ENCODE peak calls at places on chromosome 10, in six cellular contexts. R is aorta; Y is progenitor cell of endocrine pancreas; O is activated T-helper 1 cell treated with anti-CD3 and anti-CD28 coated beads, Interleukin-12 subunit alpha, Interleukin-12 subunit beta, Interleukin-2, Interleukin-4 antibody, amounts not matched to agents 30 ng/mL and 10 ng/mL and 1 ng/mL, durations not matched to agents 14 hours and 24 hours and 36 hours; P is EL; Z is AG04450. A is an unnamed sample.

GRCh38 chr10:110168601-110169481 is 38.6 kb upstream of the MXI1 start:
- DNase-seq in R (no peak), Y (no peak), O (no peak), P (no peak), Z (no peak), A (no peak)

GRCh38 chr10:74109452-74109851 is 41.2 kb downstream of the AP3M1 start:
- DNase-seq in R (no peak), Y (no peak), O (no peak), P (no peak), Z (no peak), A (no peak)

GRCh38 chr10:121240011-121240410 is 358.2 kb downstream of the FGFR2 start:
- DNase-seq in R (no peak), Y (no peak), O (no peak), P (no peak), Z (no peak), A (no peak)

GRCh38 chr10:50623299-50624153 is at the start of gene SGMS1:
- DNase-seq in R (peak), Y (peak), O (peak), P (peak), Z (peak), A (peak)

GRCh38 chr10:35423505-35424306 is 87.4 kb downstream of the CCNY start:
- DNase-seq in R (no peak), Y (no peak), O (no peak), P (peak), Z (no peak), A (no peak)

GRCh38 chr10:119120413-119120867 is 16.5 kb downstream of the DENND10 start:
- DNase-seq in R (no peak), Y (no peak), O (no peak), P (peak), Z (peak), A (no peak)

GRCh38 chr10:95755511-95756004 is 405 bp upstream of the ENTPD1 start:
- DNase-seq in R (peak), Y (no peak), O (no peak), P (no peak), Z (no peak), A (no peak)

GRCh38 chr10:118151461-118151860 is 104.7 kb upstream of the RAB11FIP2 start:
- DNase-seq in R (no peak), Y (no peak), O (no peak), P (no peak), Z (no peak), A (no peak)

GRCh38 chr10:121543545-121543944 is 54.7 kb downstream of the FGFR2 start:
- DNase-seq in R (no peak), Y (no peak), O (no peak), P (no peak), Z (no peak), A (no peak)

GRCh38 chr10:44933451-44933850 is 22.3 kb downstream of the TMEM72 start:
- DNase-seq in R (no peak), Y (no peak), O (no peak), P (no peak), Z (no peak), A (no peak)

GRCh38 chr10:128835361-128835760 is 631.7 kb upstream of the MGMT start:
- DNase-seq in R (no peak), Y (no peak), O (no peak), P (no peak), Z (no peak), A (no peak)

GRCh38 chr10:124007102-124007772 is 86.2 kb downstream of the CHST15 start:
- DNase-seq in R (no peak), Y (no peak), O (no peak), P (no peak), Z (no peak), A (no peak)

GRCh38 chr10:29243750-29244149 is 45.1 kb upstream of the LYZL1 start:
- DNase-seq in R (no peak), Y (no peak), O (no peak), P (peak), Z (no peak), A (no peak)

GRCh38 chr10:122421054-122421625 is 33.3 kb upstream of the ARMS2 start:
- DNase-seq in R (no peak), Y (no peak), O (no peak), P (peak), Z (no peak), A (no peak)

GRCh38 chr10:117750616-117751015 is 208.1 kb downstream of the EMX2 start:
- DNase-seq in R (no peak), Y (no peak), O (no peak), P (no peak), Z (no peak), A (no peak)

GRCh38 chr10:83564889-83565588 is 574.3 kb upstream of the GHITM start:
- DNase-seq in R (peak), Y (no peak), O (no peak), P (no peak), Z (no peak), A (no peak)

GRCh38 chr10:14071956-14072355 is 258.8 kb downstream of the FRMD4A start:
- DNase-seq in R (no peak), Y (no peak), O (no peak), P (no peak), Z (no peak), A (no peak)

GRCh38 chr10:106043833-106044232 is 1120.7 kb downstream of the SORCS1 start:
- DNase-seq in R (no peak), Y (no peak), O (no peak), P (peak), Z (no peak), A (no peak)

GRCh38 chr10:71538608-71539260 is 142.0 kb downstream of the CDH23 start:
- DNase-seq in R (no peak), Y (no peak), O (no peak), P (no peak), Z (no peak), A (no peak)

GRCh38 chr10:103513383-103514060 is 20.0 kb downstream of the NEURL1 start:
- DNase-seq in R (no peak), Y (no peak), O (no peak), P (no peak), Z (no peak), A (no peak)

GRCh38 chr10:43825984-43826383 is 177.3 kb upstream of the ZNF32 start:
- DNase-seq in R (no peak), Y (no peak), O (no peak), P (no peak), Z (no peak), A (no peak)

GRCh38 chr10:9289811-9290210 is 1235.3 kb downstream of the GATA3 start:
- DNase-seq in R (no peak), Y (no peak), O (no peak), P (peak), Z (no peak), A (no peak)

GRCh38 chr10:29702288-29703164 is 67.8 kb upstream of the SVIL start:
- DNase-seq in R (no peak), Y (no peak), O (no peak), P (no peak), Z (no peak), A (no peak)

GRCh38 chr10:44478040-44478439 is 93.1 kb upstream of the CXCL12 start:
- DNase-seq in R (no peak), Y (no peak), O (no peak), P (no peak), Z (no peak), A (no peak)

GRCh38 chr10:119139464-119140067 is 25.9 kb downstream of the SFXN4 start:
- DNase-seq in R (no peak), Y (peak), O (peak), P (peak), Z (no peak), A (no peak)

GRCh38 chr10:78433722-78434535 is 400.3 kb downstream of the RPS24 start:
- DNase-seq in R (peak), Y (no peak), O (no peak), P (no peak), Z (no peak), A (no peak)

GRCh38 chr10:122830965-122831353 is 14.7 kb downstream of the CUZD1 start:
- DNase-seq in R (no peak), Y (no peak), O (no peak), P (no peak), Z (no peak), A (no peak)

GRCh38 chr10:91088300-91089140 is 131.9 kb upstream of the PCGF5 start:
- DNase-seq in R (peak), Y (no peak), O (no peak), P (peak), Z (no peak), A (no peak)

GRCh38 chr10:63723320-63723719 is 202.1 kb downstream of the REEP3 start:
- DNase-seq in R (no peak), Y (no peak), O (no peak), P (no peak), Z (no peak), A (no peak)

GRCh38 chr10:51156913-51157312 is 82.6 kb downstream of the PRKG1 start:
- DNase-seq in R (no peak), Y (no peak), O (no peak), P (peak), Z (no peak), A (no peak)